ENCODE peak calls at places on chromosomes 12 and 14, in eight cellular contexts. U, K, Z, P, F, R, M and I are unnamed samples. For H3K4me1, the result is how much of the 10 kb centered on the place peaks cover.

GRCh38 chr14:28975084-28975483 is 208.5 kb downstream of the FOXG1 start:
- DNase-seq in F (no peak), K (no peak), Z (no peak), U (no peak), M (no peak), P (no peak), R (no peak), I (no peak)

GRCh38 chr14:51513933-51514332 is 137.8 kb upstream of the FRMD6 start:
- DNase-seq in P (no peak), R (no peak), U (no peak), Z (no peak), K (no peak), M (no peak), F (no peak), I (no peak)

GRCh38 chr14:57085801-57086200 is 182.9 kb downstream of the EXOC5 start:
- DNase-seq in M (peak), F (no peak), Z (no peak), K (peak), U (no peak), R (no peak), P (no peak), I (no peak)

GRCh38 chr14:58072288-58073071 is 79.5 kb downstream of the ARMH4 start:
- DNase-seq in U (no peak), P (peak), Z (peak), M (peak), K (peak), R (peak), F (no peak), I (peak)

GRCh38 chr14:22918519-22918808 is 485 bp downstream of the RBM23 start:
- DNase-seq in U (no peak), R (no peak), Z (no peak), F (no peak), M (no peak), P (no peak), K (peak), I (no peak)

GRCh38 chr12:69657376-69658137 is 41.5 kb downstream of the BEST3 start:
- DNase-seq in Z (no peak), F (no peak), M (no peak), U (no peak), P (no peak), K (no peak), R (no peak), I (no peak)

GRCh38 chr14:47273939-47274338 is 401.5 kb downstream of the MDGA2 start:
- DNase-seq in R (no peak), P (no peak), U (no peak), M (no peak), F (no peak), K (no peak), Z (no peak), I (no peak)

GRCh38 chr14:87432698-87433097 is 560.3 kb downstream of the GALC start:
- DNase-seq in P (no peak), R (no peak), Z (no peak), M (no peak), F (no peak), K (no peak), U (no peak), I (no peak)

GRCh38 chr12:53500119-53500775 is 836 bp upstream of the TARBP2 start:
- DNase-seq in P (no peak), U (no peak), M (peak), K (peak), Z (peak), R (peak), F (no peak), I (no peak)

GRCh38 chr14:65141523-65141922 is 39.2 kb upstream of the MAX start:
- DNase-seq in P (no peak), F (no peak), R (no peak), M (no peak), Z (no peak), U (no peak), K (no peak), I (no peak)

GRCh38 chr12:4134434-4134762 is 139.2 kb upstream of the CCND2 start:
- DNase-seq in P (no peak), R (no peak), U (no peak), Z (no peak), M (no peak), K (no peak), F (no peak), I (no peak)

GRCh38 chr12:124445826-124446225 is 121.6 kb downstream of the NCOR2 start:
- DNase-seq in F (no peak), P (no peak), R (no peak), Z (no peak), K (no peak), M (peak), U (no peak), I (no peak)

GRCh38 chr14:92625213-92625612 is 111.6 kb downstream of the RIN3 start:
- DNase-seq in U (no peak), P (no peak), R (no peak), Z (no peak), M (no peak), F (no peak), K (peak), I (no peak)

GRCh38 chr14:102164241-102164641 is 24.5 kb downstream of the WDR20 start:
- DNase-seq in R (no peak), U (no peak), K (peak), F (no peak), P (no peak), Z (no peak), M (peak), I (no peak)

GRCh38 chr12:21819236-21819635 is 44.7 kb upstream of the KCNJ8 start:
- DNase-seq in U (no peak), K (no peak), Z (no peak), P (no peak), F (no peak), R (no peak), M (no peak), I (no peak)

GRCh38 chr12:52645120-52645761 is 6.8 kb downstream of the KRT2 start:
- DNase-seq in K (peak), R (no peak), F (no peak), M (no peak), U (no peak), P (peak), Z (no peak), I (no peak)

GRCh38 chr14:22836301-22837058 is at the start of gene MMP14:
- DNase-seq in R (peak), F (no peak), P (no peak), M (peak), Z (peak), U (no peak), K (peak), I (no peak)

GRCh38 chr12:64943686-64944085 is 119.2 kb downstream of the TBC1D30 start:
- DNase-seq in U (no peak), Z (no peak), K (peak), R (no peak), F (no peak), M (no peak), P (no peak), I (no peak)

GRCh38 chr14:36383674-36384421 is 63.4 kb upstream of the MBIP start:
- DNase-seq in F (no peak), R (no peak), Z (no peak), M (peak), P (no peak), K (peak), U (no peak), I (no peak)

GRCh38 chr14:60087664-60088063 is 4.1 kb upstream of the PCNX4 start:
- DNase-seq in P (no peak), U (no peak), Z (no peak), R (no peak), M (no peak), F (no peak), K (no peak), I (no peak)

GRCh38 chr14:69214376-69214775 is 23.1 kb downstream of the EXD2 start:
- DNase-seq in K (no peak), P (no peak), R (no peak), U (no peak), F (no peak), Z (no peak), M (no peak), I (no peak)

GRCh38 chr14:23580948-23581281 is 2.3 kb upstream of the JPH4 start:
- DNase-seq in F (no peak), M (no peak), Z (no peak), P (no peak), U (no peak), R (no peak), K (no peak), I (no peak)

GRCh38 chr12:106760184-106760531 is 14.3 kb upstream of the RIC8B start:
- DNase-seq in F (peak), R (no peak), Z (peak), P (no peak), M (no peak), U (no peak), K (no peak), I (no peak)

GRCh38 chr12:5318874-5319273 is 113.0 kb upstream of the NTF3 start:
- DNase-seq in Z (peak), M (no peak), F (no peak), K (peak), R (no peak), P (no peak), U (peak), I (no peak)

GRCh38 chr14:68667313-68667791 is 125.5 kb downstream of the ZFP36L1 start:
- DNase-seq in F (no peak), M (no peak), P (no peak), U (no peak), R (no peak), K (no peak), Z (no peak), I (no peak)

GRCh38 chr14:81301371-81301770 is 80.6 kb upstream of the GTF2A1 start:
- DNase-seq in M (no peak), P (no peak), R (no peak), U (no peak), F (no peak), Z (no peak), K (no peak), I (no peak)

GRCh38 chr12:112140728-112141127 is 15.4 kb downstream of the TRAFD1 start:
- DNase-seq in R (no peak), U (no peak), Z (no peak), K (no peak), P (no peak), F (no peak), M (no peak), I (no peak)

GRCh38 chr12:78470354-78471195 is 394.0 kb upstream of the SYT1 start:
- DNase-seq in K (peak), U (no peak), F (no peak), M (no peak), P (no peak), Z (peak), R (peak), I (no peak)

GRCh38 chr12:109309441-109310246 is 560 bp upstream of the FOXN4 start:
- DNase-seq in U (no peak), R (no peak), P (no peak), F (no peak), K (no peak), M (no peak), Z (no peak), I (no peak)

GRCh38 chr14:95288672-95289322 is 30.9 kb downstream of the CLMN start:
- DNase-seq in F (no peak), K (no peak), M (no peak), U (no peak), Z (no peak), P (no peak), R (no peak), I (no peak)

GRCh38 chr12:28033538-28033915 is 61.0 kb upstream of the PTHLH start:
- DNase-seq in U (peak), F (no peak), R (no peak), M (no peak), P (no peak), Z (no peak), K (peak), I (no peak)

GRCh38 chr14:64074961-64075619 is 219.1 kb downstream of the ESR2 start:
- DNase-seq in R (no peak), K (peak), Z (no peak), U (no peak), F (no peak), M (no peak), P (no peak), I (no peak)

GRCh38 chr12:132596016-132596415 is 14.4 kb downstream of the LRCOL1 start:
- DNase-seq in Z (no peak), F (no peak), K (no peak), P (no peak), R (no peak), M (peak), U (no peak), I (no peak)

GRCh38 chr12:68617160-68617926 is 6.6 kb downstream of the RAP1B start:
- DNase-seq in M (no peak), F (no peak), U (no peak), K (peak), R (no peak), Z (no peak), P (no peak), I (no peak)

GRCh38 chr14:49303952-49304516 is 282.1 kb downstream of the RPS29 start:
- DNase-seq in K (peak), F (no peak), P (no peak), R (peak), M (no peak), Z (no peak), U (no peak), I (peak)

GRCh38 chr12:39116877-39117276 is 211.5 kb upstream of the CPNE8 start:
- DNase-seq in P (no peak), Z (no peak), U (no peak), K (no peak), F (no peak), R (no peak), M (no peak), I (no peak)

GRCh38 chr14:97697772-97698171 is 900.6 kb downstream of the VRK1 start:
- DNase-seq in F (no peak), Z (no peak), M (no peak), P (no peak), K (no peak), U (no peak), R (no peak), I (no peak)

GRCh38 chr12:113909776-113910420 is 56.2 kb downstream of the RBM19 start:
- DNase-seq in K (no peak), P (no peak), M (no peak), R (no peak), U (no peak), F (no peak), Z (no peak), I (no peak)

GRCh38 chr14:70857499-70857895 is 48.2 kb upstream of the MAP3K9 start:
- DNase-seq in Z (no peak), F (no peak), K (no peak), U (no peak), P (no peak), R (no peak), M (no peak), I (no peak)

GRCh38 chr12:169528-170360 is 44.2 kb downstream of the SLC6A12 start:
- DNase-seq in M (no peak), R (no peak), Z (no peak), P (no peak), F (no peak), K (no peak), U (no peak), I (no peak)

GRCh38 chr14:104386281-104386841 is 193.2 kb upstream of the C14orf180 start:
- DNase-seq in K (no peak), U (no peak), P (no peak), F (no peak), Z (peak), R (peak), M (peak), I (no peak)

GRCh38 chr14:104385189-104386135 is 194.1 kb upstream of the C14orf180 start:
- DNase-seq in M (no peak), U (no peak), Z (peak), P (no peak), R (peak), K (no peak), F (no peak), I (no peak)

GRCh38 chr14:104388011-104388521 is 191.5 kb upstream of the C14orf180 start:
- DNase-seq in R (no peak), P (no peak), M (no peak), K (no peak), Z (no peak), U (no peak), F (no peak), I (no peak)

GRCh38 chr14:104387385-104388010 is 192.1 kb upstream of the C14orf180 start:
- DNase-seq in F (no peak), R (peak), K (no peak), U (no peak), M (peak), P (no peak), Z (peak), I (no peak)

GRCh38 chr14:104387000-104387384 is 192.6 kb upstream of the C14orf180 start:
- DNase-seq in R (peak), F (no peak), U (no peak), P (no peak), Z (no peak), M (no peak), K (no peak), I (no peak)
- H3K4me1 ChIP-seq in R (under half), F (under half), U (under half), P (under half), Z (under half), M (under half), K (under half), I (under half)

GRCh38 chr12:115873416-115874082 is 403.9 kb downstream of the MED13L start:
- DNase-seq in M (no peak), F (no peak), U (no peak), R (no peak), K (no peak), Z (no peak), P (no peak), I (no peak)
- H3K4me3 ChIP-seq in M (no peak), F (peak), U (no peak), R (no peak), K (no peak), Z (no peak), P (no peak), I (no peak)

DNA sequence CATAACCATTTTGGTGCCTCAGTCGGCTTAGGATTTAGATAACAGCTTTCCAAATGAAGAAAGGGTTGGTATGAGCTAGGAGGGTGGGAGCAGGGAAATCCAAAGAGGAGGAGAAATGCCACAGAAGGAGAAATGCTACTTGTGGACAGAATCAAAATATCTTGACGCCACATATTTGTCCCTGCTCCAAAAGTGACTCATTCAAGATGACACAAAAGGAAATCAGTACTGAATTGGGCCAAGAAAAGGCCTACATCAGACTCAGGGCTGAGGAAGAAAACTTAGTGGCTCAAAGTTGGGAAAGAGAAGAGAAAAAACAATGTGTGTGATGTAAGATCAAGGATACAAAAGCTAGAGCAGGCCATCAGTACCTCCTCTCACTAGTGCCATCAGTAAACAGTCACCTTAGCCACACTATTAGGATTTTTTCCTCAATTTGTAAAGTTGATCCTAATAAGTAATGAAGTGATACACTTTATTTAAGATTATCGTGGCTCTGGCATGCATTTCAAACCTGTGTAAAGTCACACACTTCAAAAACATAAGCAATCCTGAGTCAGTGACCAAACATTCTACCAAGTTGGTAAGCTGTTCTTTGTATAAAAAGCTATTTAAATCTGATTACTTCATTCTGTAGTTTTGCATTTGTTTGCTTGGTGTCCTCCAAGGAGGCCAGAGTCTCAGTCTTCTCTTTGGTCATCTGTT is 52.5 kb upstream of the VPS33A start:
- DNase-seq in P (no peak), Z (no peak), R (no peak), F (no peak), U (no peak), M (no peak), K (no peak), I (no peak)
- H3K27ac ChIP-seq in P (no peak), Z (peak), R (no peak), F (no peak), U (no peak), M (peak), K (no peak), I (no peak)

GRCh38 chr12:47808574-47809380 is 10.9 kb downstream of the HDAC7 start:
- DNase-seq in P (no peak), M (peak), U (no peak), F (no peak), Z (peak), R (no peak), K (peak), I (no peak)
- H3K4me1 ChIP-seq in P (half or more), M (half or more), U (half or more), F (under half), Z (half or more), R (under half), K (under half), I (under half)

GRCh38 chr12:13002301-13003097 is 2.4 kb upstream of the HEBP1 start:
- DNase-seq in U (no peak), Z (no peak), K (no peak), P (no peak), M (peak), F (no peak), R (no peak), I (no peak)

GRCh38 chr12:13004986-13005385 is 4.9 kb upstream of the HEBP1 start:
- DNase-seq in K (no peak), Z (no peak), U (no peak), R (no peak), F (no peak), P (no peak), M (no peak), I (no peak)

GRCh38 chr12:13004368-13004767 is 4.3 kb upstream of the HEBP1 start:
- DNase-seq in Z (no peak), K (no peak), M (no peak), R (no peak), F (no peak), P (no peak), U (no peak), I (no peak)

GRCh38 chr12:13007496-13008233 is 7.6 kb upstream of the HEBP1 start:
- DNase-seq in R (no peak), K (no peak), M (no peak), P (no peak), Z (no peak), U (no peak), F (no peak), I (no peak)

GRCh38 chr12:13005649-13006048 is 5.6 kb upstream of the HEBP1 start:
- DNase-seq in P (no peak), M (no peak), K (no peak), R (no peak), Z (no peak), F (no peak), U (no peak), I (no peak)
- H3K4me3 ChIP-seq in P (no peak), M (no peak), K (no peak), R (no peak), Z (no peak), F (peak), U (no peak), I (no peak)

GRCh38 chr12:126667340-126667739 is 1599.6 kb upstream of the TMEM132C start:
- DNase-seq in R (no peak), P (no peak), F (no peak), Z (no peak), U (no peak), K (peak), M (no peak), I (no peak)

GRCh38 chr12:126668961-126669360 is 1598.0 kb upstream of the TMEM132C start:
- DNase-seq in P (no peak), M (no peak), K (no peak), Z (no peak), U (no peak), R (no peak), F (no peak), I (no peak)

GRCh38 chr12:126663304-126664094 is 1598.3 kb downstream of the AACS start:
- DNase-seq in K (peak), Z (no peak), P (no peak), U (no peak), F (peak), M (no peak), R (no peak), I (peak)

GRCh38 chr12:126668538-126668937 is 1598.4 kb upstream of the TMEM132C start:
- DNase-seq in P (no peak), Z (no peak), U (no peak), R (no peak), K (peak), F (no peak), M (no peak), I (no peak)
- H3K27ac ChIP-seq in P (no peak), Z (no peak), U (no peak), R (no peak), K (peak), F (no peak), M (no peak), I (no peak)

GRCh38 chr12:46508651-46509050 is 136.1 kb upstream of the SLC38A2 start:
- DNase-seq in P (no peak), M (no peak), K (no peak), R (no peak), F (no peak), U (no peak), Z (no peak), I (no peak)
- H3K4me1 ChIP-seq in P (under half), M (under half), K (under half), R (under half), F (under half), U (under half), Z (under half), I (under half)